ENCODE peak calls at places on chromosomes 13 and 19, in nine cellular contexts. G is activated T-cell treated with anti-CD3 and anti-CD28 coated beads for 1 hour; C is CD4-positive, alpha-beta T cell; B is NCI-H146; X is CD8-positive, alpha-beta T cell; Z is dorsolateral prefrontal cortex; I is activated naive CD4-positive, alpha-beta T cell treated with anti-CD3 and anti-CD28 coated beads, Interleukin-2, amount 10 ng/mL, durations not matched to agents 7 days and 5 days; M is stimulated activated CD8-positive, alpha-beta memory T cell treated with anti-CD3 and anti-CD28 coated beads, Interleukin-7, amount 100 ng/mL, for 1 hour; W is NCI-H510A treated with DMSO at 0.1 percent for 48 hours. A is an unnamed sample.

GRCh38 chr19:17932485-17933338 is at the start of gene CCDC124:
- DNase-seq in X (peak), M (peak), B (peak), I (peak), G (peak), Z (peak), C (peak), W (peak), A (peak)

GRCh38 chr13:51776179-51776578 is 27.8 kb downstream of the DHRS12 start:
- DNase-seq in M (no peak), I (no peak), B (no peak), G (no peak), W (no peak), X (no peak), Z (no peak), C (no peak), A (no peak)

GRCh38 chr13:20383058-20383457 is 142.6 kb downstream of the CRYL1 start:
- DNase-seq in B (no peak), X (no peak), Z (no peak), M (no peak), I (no peak), C (no peak), G (no peak), W (no peak), A (no peak)

GRCh38 chr19:12793290-12794195 is 2.3 kb downstream of the JUNB start:
- DNase-seq in X (peak), I (peak), C (peak), M (peak), B (peak), G (peak), W (peak), Z (peak), A (peak)

GRCh38 chr13:104008571-104009435 is 942.6 kb upstream of the SLC10A2 start:
- DNase-seq in I (no peak), G (no peak), B (no peak), M (no peak), X (no peak), Z (no peak), W (no peak), C (no peak), A (peak)

GRCh38 chr13:103168901-103169508 is 102.8 kb upstream of the SLC10A2 start:
- DNase-seq in G (no peak), M (no peak), W (no peak), C (no peak), Z (no peak), B (no peak), I (no peak), X (no peak), A (no peak)

GRCh38 chr13:52707375-52707774 is 32.2 kb downstream of the CNMD start:
- DNase-seq in I (no peak), M (no peak), X (no peak), B (peak), C (no peak), G (no peak), W (peak), Z (no peak), A (no peak)

GRCh38 chr19:7869453-7869909 is 4.7 kb downstream of the PRR36 start:
- DNase-seq in Z (peak), W (no peak), I (peak), G (peak), M (peak), C (peak), B (no peak), X (peak), A (peak)

GRCh38 chr19:50874185-50874584 is 946 bp downstream of the KLK2 start:
- DNase-seq in M (no peak), G (no peak), W (no peak), B (no peak), C (no peak), I (no peak), X (no peak), Z (no peak), A (no peak)

GRCh38 chr13:85828094-85828684 is 29.0 kb upstream of the SLITRK6 start:
- DNase-seq in M (no peak), G (no peak), W (peak), Z (no peak), C (no peak), I (no peak), B (peak), X (no peak), A (peak)

GRCh38 chr19:8569066-8569761 is 8.0 kb downstream of the MYO1F start:
- DNase-seq in X (peak), Z (no peak), I (peak), M (peak), W (no peak), C (peak), B (no peak), G (peak), A (peak)

GRCh38 chr13:111216166-111216960 is 101.3 kb downstream of the ARHGEF7 start:
- DNase-seq in W (peak), M (no peak), C (peak), Z (no peak), B (peak), G (peak), I (peak), X (peak), A (no peak)

GRCh38 chr19:1856698-1857603 is 6.4 kb downstream of the KLF16 start:
- DNase-seq in X (peak), M (no peak), C (peak), I (peak), B (no peak), W (no peak), G (no peak), Z (no peak), A (peak)

GRCh38 chr19:3136684-3137055 is 837 bp downstream of the GNA15 start:
- DNase-seq in M (no peak), Z (no peak), G (no peak), B (no peak), C (no peak), I (no peak), X (no peak), W (no peak), A (no peak)

GRCh38 chr19:28028881-28029280 is 1184.1 kb downstream of the UQCRFS1 start:
- DNase-seq in I (no peak), M (no peak), W (no peak), Z (no peak), B (no peak), G (no peak), C (no peak), X (no peak), A (no peak)

GRCh38 chr19:2423913-2424685 is 3.3 kb downstream of the TIMM13 start:
- DNase-seq in M (no peak), C (no peak), G (no peak), X (no peak), I (no peak), W (no peak), B (no peak), Z (no peak), A (no peak)

GRCh38 chr13:99605417-99606321 is 104.4 kb downstream of the TM9SF2 start:
- DNase-seq in G (peak), B (peak), W (peak), M (peak), I (peak), Z (peak), C (peak), X (peak), A (peak)

GRCh38 chr19:10290876-10291553 is 1.3 kb downstream of the ICAM5 start:
- DNase-seq in G (no peak), W (peak), B (peak), C (no peak), X (peak), Z (no peak), M (no peak), I (peak), A (peak)

GRCh38 chr13:100306042-100306441 is 217.1 kb downstream of the PCCA start:
- DNase-seq in Z (no peak), G (no peak), B (peak), W (no peak), M (no peak), C (no peak), I (no peak), X (no peak), A (no peak)

GRCh38 chr19:18477042-18477760 is 39.3 kb upstream of the ISYNA1 start:
- DNase-seq in W (no peak), M (no peak), Z (no peak), X (no peak), I (no peak), C (no peak), B (no peak), G (no peak), A (no peak)

GRCh38 chr13:105778196-105778595 is 757.3 kb downstream of the EFNB2 start:
- DNase-seq in B (no peak), W (no peak), M (no peak), X (no peak), C (no peak), G (no peak), I (no peak), Z (no peak), A (no peak)

GRCh38 chr13:82654143-82654542 is 1228.1 kb downstream of the SLITRK1 start:
- DNase-seq in G (no peak), Z (no peak), M (no peak), W (no peak), I (no peak), B (no peak), C (no peak), X (no peak), A (no peak)

GRCh38 chr13:83221813-83222241 is 660.4 kb downstream of the SLITRK1 start:
- DNase-seq in B (no peak), I (no peak), M (no peak), Z (no peak), W (no peak), G (no peak), X (no peak), C (no peak), A (peak)

GRCh38 chr13:45299194-45299593 is 41.8 kb downstream of the TPT1 start:
- DNase-seq in X (no peak), B (no peak), W (no peak), Z (no peak), M (no peak), C (no peak), G (no peak), I (no peak), A (no peak)

GRCh38 chr13:46022476-46022875 is 30.1 kb downstream of the ZC3H13 start:
- DNase-seq in I (no peak), B (no peak), W (no peak), C (no peak), X (no peak), M (no peak), Z (no peak), G (no peak), A (no peak)

GRCh38 chr13:99287544-99287943 is 19.7 kb downstream of the GPR183 start:
- DNase-seq in W (no peak), C (no peak), B (no peak), M (no peak), Z (no peak), G (no peak), X (no peak), I (no peak), A (no peak)

GRCh38 chr19:51101171-51101865 is 6.9 kb downstream of the CTU1 start:
- DNase-seq in C (no peak), W (no peak), I (no peak), Z (no peak), X (no peak), B (no peak), M (no peak), G (no peak), A (no peak)

GRCh38 chr13:68749801-68750200 is 1357.8 kb upstream of the ATXN8OS start:
- DNase-seq in W (no peak), X (no peak), M (no peak), I (no peak), C (no peak), G (no peak), B (no peak), Z (no peak), A (no peak)

GRCh38 chr13:76939215-76939614 is 9.1 kb upstream of the ACOD1 start:
- DNase-seq in G (no peak), C (no peak), W (no peak), M (no peak), X (no peak), I (no peak), B (no peak), Z (no peak), A (no peak)

GRCh38 chr19:6556480-6556879 is 25.7 kb downstream of the TNFSF9 start:
- DNase-seq in I (no peak), B (no peak), W (no peak), G (no peak), Z (no peak), X (no peak), C (no peak), M (no peak), A (no peak)

GRCh38 chr19:44912854-44913253 is 1.6 kb upstream of the APOC1 start:
- DNase-seq in B (no peak), Z (peak), W (no peak), C (no peak), M (no peak), G (no peak), I (no peak), X (no peak), A (no peak)

GRCh38 chr19:55687281-55688172 is 12.5 kb downstream of the EPN1 start:
- DNase-seq in W (no peak), X (no peak), G (no peak), Z (no peak), M (no peak), I (no peak), C (no peak), B (no peak), A (no peak)

GRCh38 chr13:52830946-52831345 is 17.5 kb downstream of the PCDH8 start:
- DNase-seq in B (no peak), I (no peak), X (no peak), Z (no peak), M (no peak), W (no peak), G (no peak), C (no peak), A (no peak)

GRCh38 chr13:107866666-107867623 is 348.4 kb downstream of the LIG4 start:
- DNase-seq in B (peak), W (peak), C (no peak), G (no peak), I (no peak), X (no peak), M (no peak), Z (peak), A (peak)

GRCh38 chr13:92941167-92941566 is 285.4 kb upstream of the GPC6 start:
- DNase-seq in W (no peak), B (no peak), I (no peak), C (no peak), M (no peak), G (no peak), X (no peak), Z (no peak), A (no peak)

GRCh38 chr19:43625918-43626579 is 6.6 kb upstream of the ZNF428 start:
- DNase-seq in M (no peak), X (no peak), C (no peak), W (no peak), B (no peak), G (no peak), I (peak), Z (no peak), A (no peak)

GRCh38 chr19:38473201-38473600 is 39.7 kb downstream of the RYR1 start:
- DNase-seq in C (no peak), Z (no peak), M (no peak), B (no peak), I (no peak), G (no peak), X (no peak), W (no peak), A (no peak)

GRCh38 chr13:108851660-108852059 is 222.2 kb downstream of the MYO16 start:
- DNase-seq in W (no peak), X (no peak), I (no peak), Z (no peak), G (no peak), B (no peak), M (no peak), C (no peak), A (no peak)

GRCh38 chr13:21944610-21945009 is 273.7 kb downstream of the FGF9 start:
- DNase-seq in C (no peak), G (no peak), X (no peak), W (no peak), B (no peak), I (no peak), M (no peak), Z (no peak), A (no peak)

GRCh38 chr19:47657719-47658118 is 48.8 kb downstream of the BICRA start:
- DNase-seq in G (no peak), M (no peak), C (no peak), W (no peak), Z (no peak), X (no peak), B (no peak), I (no peak), A (no peak)

A was measured in RPMI8226.